ENCODE peak calls at places on chromosome 10, in nine cellular contexts. One of them, this sample, is unnamed.

GRCh38 chr10:95508730-95509129 is 52.4 kb downstream of the SORBS1 start:
- DNase-seq in mesendoderm: peak; percentile 85
- DNase-seq in fibroblast of lung: peak; percentile 91
- DNase-seq in heart right ventricle: no peak
- DNase-seq in A549: no peak
- DNase-seq in SK-N-SH: no peak
- DNase-seq in right cardiac atrium: no peak
- DNase-seq in heart left ventricle: peak; percentile 53
- DNase-seq in ovary: no peak
- DNase-seq in this sample: no peak

GRCh38 chr10:3277566-3277965 is 105.0 kb upstream of the PITRM1 start:
- DNase-seq in mesendoderm: no peak
- DNase-seq in fibroblast of lung: no peak
- DNase-seq in heart right ventricle: no peak
- DNase-seq in A549: no peak
- DNase-seq in SK-N-SH: no peak
- DNase-seq in right cardiac atrium: no peak
- DNase-seq in heart left ventricle: no peak
- DNase-seq in ovary: no peak
- DNase-seq in this sample: no peak

GRCh38 chr10:27744478-27745379 is 890 bp downstream of the MKX start:
- DNase-seq in mesendoderm: peak; percentile 63
- DNase-seq in fibroblast of lung: peak; percentile 53
- DNase-seq in heart right ventricle: no peak
- DNase-seq in A549: no peak
- DNase-seq in SK-N-SH: peak; percentile 21
- DNase-seq in right cardiac atrium: peak; percentile 28
- DNase-seq in heart left ventricle: peak; percentile 25
- DNase-seq in ovary: peak; percentile 67
- DNase-seq in this sample: peak; percentile 76

GRCh38 chr10:85612378-85612775 is 754.2 kb downstream of the GRID1 start:
- DNase-seq in mesendoderm: no peak
- DNase-seq in fibroblast of lung: no peak
- DNase-seq in heart right ventricle: no peak
- DNase-seq in A549: no peak
- DNase-seq in SK-N-SH: no peak
- DNase-seq in right cardiac atrium: no peak
- DNase-seq in heart left ventricle: no peak
- DNase-seq in ovary: no peak
- DNase-seq in this sample: no peak

GRCh38 chr10:42753507-42754154 is 29.0 kb upstream of the BMS1 start:
- DNase-seq in mesendoderm: no peak
- DNase-seq in fibroblast of lung: no peak
- DNase-seq in heart right ventricle: no peak
- DNase-seq in A549: peak; percentile 21
- DNase-seq in SK-N-SH: peak; percentile 58
- DNase-seq in right cardiac atrium: peak; percentile 39
- DNase-seq in heart left ventricle: peak; percentile 35
- DNase-seq in ovary: no peak
- DNase-seq in this sample: peak; percentile 80

GRCh38 chr10:86344281-86344680 is 22.3 kb downstream of the GRID1 start:
- DNase-seq in mesendoderm: no peak
- DNase-seq in fibroblast of lung: no peak
- DNase-seq in heart right ventricle: no peak
- DNase-seq in A549: no peak
- DNase-seq in SK-N-SH: no peak
- DNase-seq in right cardiac atrium: no peak
- DNase-seq in heart left ventricle: no peak
- DNase-seq in ovary: no peak
- DNase-seq in this sample: peak; percentile 56

GRCh38 chr10:5658871-5659618 is 7.3 kb downstream of the ASB13 start:
- DNase-seq in mesendoderm: peak; percentile 36
- DNase-seq in fibroblast of lung: no peak
- DNase-seq in heart right ventricle: no peak
- DNase-seq in A549: no peak
- DNase-seq in SK-N-SH: no peak
- DNase-seq in right cardiac atrium: no peak
- DNase-seq in heart left ventricle: no peak
- DNase-seq in ovary: no peak
- DNase-seq in this sample: peak; percentile 36

GRCh38 chr10:116699783-116700150 is 42.6 kb downstream of the HSPA12A start:
- DNase-seq in mesendoderm: no peak
- DNase-seq in fibroblast of lung: no peak
- DNase-seq in heart right ventricle: no peak
- DNase-seq in A549: no peak
- DNase-seq in SK-N-SH: no peak
- DNase-seq in right cardiac atrium: no peak
- DNase-seq in heart left ventricle: no peak
- DNase-seq in ovary: no peak
- DNase-seq in this sample: no peak

GRCh38 chr10:131046194-131046593 is 265.3 kb downstream of the TCERG1L start:
- DNase-seq in mesendoderm: no peak
- DNase-seq in fibroblast of lung: no peak
- DNase-seq in heart right ventricle: no peak
- DNase-seq in A549: no peak
- DNase-seq in SK-N-SH: no peak
- DNase-seq in right cardiac atrium: no peak
- DNase-seq in heart left ventricle: no peak
- DNase-seq in ovary: no peak
- DNase-seq in this sample: peak; percentile 31

GRCh38 chr10:12250181-12250580 is 54.2 kb downstream of the CDC123 start:
- DNase-seq in mesendoderm: no peak
- DNase-seq in fibroblast of lung: no peak
- DNase-seq in heart right ventricle: no peak
- DNase-seq in A549: no peak
- DNase-seq in SK-N-SH: no peak
- DNase-seq in right cardiac atrium: no peak
- DNase-seq in heart left ventricle: no peak
- DNase-seq in ovary: no peak
- DNase-seq in this sample: no peak

GRCh38 chr10:73094986-73095478 is 1.6 kb downstream of the P4HA1 start:
- DNase-seq in mesendoderm: no peak
- DNase-seq in fibroblast of lung: no peak
- DNase-seq in heart right ventricle: no peak
- DNase-seq in A549: no peak
- DNase-seq in SK-N-SH: no peak
- DNase-seq in right cardiac atrium: no peak
- DNase-seq in heart left ventricle: no peak
- DNase-seq in ovary: no peak
- DNase-seq in this sample: no peak

GRCh38 chr10:1487288-1487687 is 250.0 kb downstream of the ADARB2 start:
- DNase-seq in mesendoderm: no peak
- DNase-seq in fibroblast of lung: no peak
- DNase-seq in heart right ventricle: no peak
- DNase-seq in A549: no peak
- DNase-seq in SK-N-SH: no peak
- DNase-seq in right cardiac atrium: no peak
- DNase-seq in heart left ventricle: no peak
- DNase-seq in ovary: no peak
- DNase-seq in this sample: no peak
- H3K4me1 ChIP-seq in mesendoderm: no peaks in the 10 kb centered on the region
- H3K4me1 ChIP-seq in fibroblast of lung: no peaks in the 10 kb centered on the region
- H3K4me1 ChIP-seq in heart right ventricle: no peaks in the 10 kb centered on the region
- H3K4me1 ChIP-seq in A549: no peaks in the 10 kb centered on the region
- H3K4me1 ChIP-seq in SK-N-SH: no peaks in the 10 kb centered on the region
- H3K4me1 ChIP-seq in right cardiac atrium: no peaks in the 10 kb centered on the region
- H3K4me1 ChIP-seq in heart left ventricle: no peaks in the 10 kb centered on the region
- H3K4me1 ChIP-seq in ovary: no peaks in the 10 kb centered on the region
- H3K4me1 ChIP-seq in this sample: peaks cover 38% of the 10 kb centered on the region

DNA sequence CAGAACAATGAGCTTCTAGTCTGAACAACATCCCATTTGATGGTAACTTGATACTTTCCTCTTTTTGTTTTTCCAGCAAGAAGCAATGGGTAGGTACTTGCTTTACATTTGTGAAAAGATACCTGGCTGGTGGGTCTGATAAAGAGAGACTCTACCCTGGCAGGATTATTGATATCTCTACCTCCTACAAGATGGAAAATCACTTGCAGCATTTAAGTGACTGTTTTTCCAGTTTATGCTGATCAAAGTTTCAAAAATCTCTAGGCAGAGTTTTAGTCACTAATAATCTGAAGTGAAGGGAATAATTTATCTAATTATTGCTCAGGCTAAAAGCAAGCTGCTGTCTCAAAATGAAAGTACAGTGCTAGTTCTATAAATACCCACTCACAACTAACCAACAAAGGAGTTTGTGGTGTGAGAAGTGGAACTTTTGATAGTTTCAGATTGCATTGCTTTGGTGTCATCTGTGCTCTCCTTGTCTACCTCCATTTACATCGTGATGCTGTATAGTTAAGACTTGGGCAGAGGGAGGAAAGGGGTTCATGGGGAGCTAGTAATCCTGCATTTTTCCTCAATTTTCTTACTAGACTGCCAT is 86.0 kb upstream of the ANKRD1 start:
- DNase-seq in mesendoderm: no peak
- DNase-seq in fibroblast of lung: no peak
- DNase-seq in heart right ventricle: no peak
- DNase-seq in A549: no peak
- DNase-seq in SK-N-SH: no peak
- DNase-seq in right cardiac atrium: no peak
- DNase-seq in heart left ventricle: no peak
- DNase-seq in ovary: no peak
- DNase-seq in this sample: no peak
- H3K27ac ChIP-seq in mesendoderm: no peak overlapping the region
- H3K27ac ChIP-seq in fibroblast of lung: no peak overlapping the region
- H3K27ac ChIP-seq in heart right ventricle: peak overlapping the region; percentile 48
- H3K27ac ChIP-seq in A549: no peak overlapping the region
- H3K27ac ChIP-seq in SK-N-SH: peak overlapping the region; percentile 55
- H3K27ac ChIP-seq in right cardiac atrium: no peak overlapping the region
- H3K27ac ChIP-seq in heart left ventricle: no peak overlapping the region
- H3K27ac ChIP-seq in ovary: no peak overlapping the region
- H3K27ac ChIP-seq in this sample: peak overlapping the region; percentile 42

DNA sequence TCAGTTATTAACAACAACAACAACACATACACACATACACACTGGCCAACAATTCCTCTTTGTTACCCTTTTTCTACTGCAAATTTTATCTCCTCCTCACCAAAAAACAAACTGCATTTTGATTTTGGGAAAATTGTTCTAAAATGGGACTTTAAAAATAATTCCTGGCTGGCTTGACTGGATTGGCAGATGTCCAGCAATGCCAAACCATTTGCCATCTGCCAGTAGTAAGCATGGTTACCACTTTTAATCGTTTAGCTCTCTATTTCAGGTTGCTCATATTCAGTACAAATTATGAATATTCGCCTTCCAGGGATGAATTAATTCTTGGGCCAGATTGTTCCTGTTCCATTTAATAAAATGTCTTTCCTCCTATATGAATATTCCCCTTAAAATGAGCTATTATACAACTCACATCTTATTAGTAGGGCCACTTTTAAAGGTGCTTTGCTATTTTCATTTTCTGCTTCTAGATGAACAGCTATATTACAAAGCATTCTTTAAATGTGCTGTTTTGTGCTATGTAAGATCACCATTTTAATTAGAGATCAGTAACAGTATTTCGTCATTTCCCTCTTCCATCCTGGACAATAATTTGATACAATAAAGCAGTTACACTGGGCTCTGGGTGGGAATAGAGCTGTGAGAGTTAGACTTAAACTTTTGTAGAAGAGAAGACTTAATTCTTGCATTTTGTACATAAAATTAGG is 35.6 kb downstream of the SMNDC1 start:
- DNase-seq in mesendoderm: no peak
- DNase-seq in fibroblast of lung: no peak
- DNase-seq in heart right ventricle: no peak
- DNase-seq in A549: no peak
- DNase-seq in SK-N-SH: peak; percentile 17
- DNase-seq in right cardiac atrium: no peak
- DNase-seq in heart left ventricle: no peak
- DNase-seq in ovary: no peak
- DNase-seq in this sample: no peak
- H3K4me3 ChIP-seq in mesendoderm: no peak overlapping the region
- H3K4me3 ChIP-seq in fibroblast of lung: peak overlapping the region; percentile 33
- H3K4me3 ChIP-seq in heart right ventricle: peak overlapping the region; percentile 1
- H3K4me3 ChIP-seq in A549: no peak overlapping the region
- H3K4me3 ChIP-seq in SK-N-SH: no peak overlapping the region
- H3K4me3 ChIP-seq in right cardiac atrium: peak overlapping the region; percentile 40
- H3K4me3 ChIP-seq in heart left ventricle: no peak overlapping the region
- H3K4me3 ChIP-seq in ovary: no peak overlapping the region
- H3K4me3 ChIP-seq in this sample: no peak overlapping the region

DNA sequence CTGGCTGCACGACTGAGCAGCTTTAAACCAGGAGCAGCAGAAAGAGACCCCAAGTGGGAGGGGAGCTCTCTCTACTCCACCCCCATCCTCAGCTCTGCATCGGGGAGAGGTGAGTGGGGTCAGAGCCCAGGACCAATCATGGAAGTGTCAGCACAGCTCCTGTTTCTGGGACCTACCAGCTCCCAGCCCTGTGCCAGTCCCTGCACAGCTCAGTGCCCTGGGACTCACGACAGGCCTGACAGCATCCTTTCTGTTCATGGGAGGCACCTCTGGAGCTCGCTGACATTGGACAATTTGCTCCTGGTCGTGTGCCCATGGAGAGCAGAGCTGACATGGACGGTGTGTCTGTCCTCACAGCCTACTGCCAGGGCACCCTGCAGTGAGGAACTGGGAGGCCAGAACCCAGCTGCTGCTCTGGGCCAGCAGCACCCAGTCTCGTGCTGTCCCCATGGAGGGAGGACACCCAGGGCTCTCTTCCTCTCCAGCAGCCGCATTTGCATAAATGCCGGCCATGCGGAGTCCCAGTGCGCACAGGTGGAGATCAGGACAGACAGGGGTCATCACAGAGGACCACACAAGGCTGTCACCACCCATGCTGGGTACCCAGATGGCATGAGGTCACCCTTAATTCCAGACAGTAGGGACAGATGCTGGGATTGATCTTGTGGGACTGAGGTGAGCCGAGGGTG is 45.9 kb upstream of the MSMB start:
- DNase-seq in mesendoderm: no peak
- DNase-seq in fibroblast of lung: no peak
- DNase-seq in heart right ventricle: no peak
- DNase-seq in A549: no peak
- DNase-seq in SK-N-SH: no peak
- DNase-seq in right cardiac atrium: no peak
- DNase-seq in heart left ventricle: no peak
- DNase-seq in ovary: no peak
- DNase-seq in this sample: peak; percentile 86
- H3K4me1 ChIP-seq in mesendoderm: peaks cover 8% of the 10 kb centered on the region
- H3K4me1 ChIP-seq in fibroblast of lung: no peaks in the 10 kb centered on the region
- H3K4me1 ChIP-seq in heart right ventricle: peaks cover 4% of the 10 kb centered on the region
- H3K4me1 ChIP-seq in A549: no peaks in the 10 kb centered on the region
- H3K4me1 ChIP-seq in SK-N-SH: peaks cover 9% of the 10 kb centered on the region
- H3K4me1 ChIP-seq in right cardiac atrium: no peaks in the 10 kb centered on the region
- H3K4me1 ChIP-seq in heart left ventricle: no peaks in the 10 kb centered on the region
- H3K4me1 ChIP-seq in ovary: no peaks in the 10 kb centered on the region
- H3K4me1 ChIP-seq in this sample: peaks cover 42% of the 10 kb centered on the region

DNA sequence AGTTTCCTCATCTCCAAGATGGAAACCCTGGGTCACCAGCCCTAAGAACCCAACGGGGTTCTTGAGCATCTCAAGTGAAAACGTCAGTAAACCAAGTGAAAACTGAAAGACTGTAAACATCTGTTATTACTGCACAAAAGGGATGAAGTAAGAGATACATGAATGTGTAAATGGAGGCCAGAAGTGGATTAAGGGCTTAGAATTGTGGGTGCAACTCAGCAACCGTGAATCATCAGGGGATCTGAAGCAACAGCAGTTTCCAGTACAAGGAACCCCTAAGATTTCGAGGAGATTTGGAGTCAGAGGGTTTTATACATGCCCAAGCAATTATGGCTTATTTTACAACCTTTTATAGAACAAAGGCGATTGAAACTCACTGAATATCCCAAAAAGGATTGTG is 95.7 kb upstream of the SVIL start:
- DNase-seq in mesendoderm: no peak
- DNase-seq in fibroblast of lung: no peak
- DNase-seq in heart right ventricle: no peak
- DNase-seq in A549: no peak
- DNase-seq in SK-N-SH: no peak
- DNase-seq in right cardiac atrium: no peak
- DNase-seq in heart left ventricle: no peak
- DNase-seq in ovary: no peak
- DNase-seq in this sample: no peak
- H3K27ac ChIP-seq in mesendoderm: no peak overlapping the region
- H3K27ac ChIP-seq in fibroblast of lung: no peak overlapping the region
- H3K27ac ChIP-seq in heart right ventricle: no peak overlapping the region
- H3K27ac ChIP-seq in A549: no peak overlapping the region
- H3K27ac ChIP-seq in SK-N-SH: no peak overlapping the region
- H3K27ac ChIP-seq in right cardiac atrium: no peak overlapping the region
- H3K27ac ChIP-seq in heart left ventricle: no peak overlapping the region
- H3K27ac ChIP-seq in ovary: no peak overlapping the region
- H3K27ac ChIP-seq in this sample: no peak overlapping the region

This sample was measured in spleen.